ENCODE peak calls at places on chromosomes 2 and 18, in four cellular contexts. K is activated T-helper 1 cell treated with anti-CD3 and anti-CD28 coated beads, Interleukin-2, amount 50 U/mL, for 16 hours; S is T follicular helper cell; F is HuH-7.5. N is an unnamed sample.

GRCh38 chr18:59799383-59800015 is 100.3 kb upstream of the PMAIP1 start:
- DNase-seq in K (no peak), S (no peak), F (no peak), N (no peak)

GRCh38 chr2:171798156-171798815 is 95.8 kb downstream of the SLC25A12 start:
- DNase-seq in K (no peak), S (no peak), F (no peak), N (no peak)

GRCh38 chr2:64420675-64421074 is 33.3 kb upstream of the LGALSL start:
- DNase-seq in F (no peak), K (no peak), S (no peak), N (no peak)

GRCh38 chr2:239002960-239003932 is 155.4 kb downstream of the TWIST2 start:
- DNase-seq in K (no peak), S (no peak), F (no peak), N (no peak)

GRCh38 chr2:187554704-187555082 is 458 bp upstream of the TFPI start:
- DNase-seq in K (no peak), S (no peak), F (no peak), N (no peak)

GRCh38 chr2:237993701-237994100 is 26.9 kb downstream of the UBE2F start:
- DNase-seq in F (no peak), K (no peak), S (no peak), N (no peak)

GRCh38 chr2:188524519-188525113 is 232.9 kb downstream of the GULP1 start:
- DNase-seq in F (no peak), S (no peak), K (no peak), N (peak; percentile 11)

GRCh38 chr2:168432565-168433186 is 23.4 kb upstream of the CERS6 start:
- DNase-seq in F (no peak), S (no peak), K (no peak), N (no peak)

GRCh38 chr18:70371085-70371735 is 82.4 kb downstream of the SOCS6 start:
- DNase-seq in S (no peak), F (no peak), K (no peak), N (no peak)

GRCh38 chr18:56146565-56146964 is 491.8 kb downstream of the TXNL1 start:
- DNase-seq in F (no peak), S (no peak), K (no peak), N (no peak)

GRCh38 chr2:203673933-203674332 is 32.5 kb upstream of the CD28 start:
- DNase-seq in F (no peak), S (no peak), K (no peak), N (peak; percentile 34)

GRCh38 chr18:25425030-25425429 is 73.1 kb upstream of the ZNF521 start:
- DNase-seq in K (no peak), F (no peak), S (no peak), N (no peak)

GRCh38 chr2:147374410-147374811 is 470.4 kb upstream of the ACVR2A start:
- DNase-seq in K (no peak), F (no peak), S (no peak), N (no peak)

GRCh38 chr2:109256111-109256510 is 127.1 kb downstream of the SH3RF3 start:
- DNase-seq in S (no peak), F (no peak), K (no peak), N (no peak)

GRCh38 chr2:38808677-38809076 is 30.7 kb downstream of the GEMIN6 start:
- DNase-seq in K (no peak), F (no peak), S (no peak), N (no peak)

GRCh38 chr2:237097911-237098702 is 12.4 kb downstream of the COPS8 start:
- DNase-seq in K (no peak), S (no peak), F (no peak), N (no peak)

GRCh38 chr2:148132400-148132799 is 111.5 kb downstream of the MBD5 start:
- DNase-seq in K (no peak), S (no peak), F (no peak), N (no peak)

GRCh38 chr18:54923339-54923956 is 35.8 kb downstream of the CCDC68 start:
- DNase-seq in S (no peak), F (no peak), K (no peak), N (no peak)

GRCh38 chr2:126100956-126101355 is 555.0 kb upstream of the GYPC start:
- DNase-seq in S (no peak), K (no peak), F (no peak), N (no peak)

GRCh38 chr2:106183093-106183837 is 10.8 kb downstream of the UXS1 start:
- DNase-seq in F (no peak), S (no peak), K (no peak), N (peak; percentile 20)

GRCh38 chr2:223760838-223761502 is 76.4 kb downstream of the AP1S3 start:
- DNase-seq in F (no peak), S (no peak), K (peak; percentile 7), N (peak; percentile 27)

GRCh38 chr18:56284319-56284718 is 354.1 kb downstream of the TXNL1 start:
- DNase-seq in K (no peak), F (no peak), S (no peak), N (no peak)

GRCh38 chr2:227370791-227371312 is 8.3 kb downstream of the TM4SF20 start:
- DNase-seq in K (no peak), F (no peak), S (no peak), N (no peak)

N was measured in GM20000.